ENCODE peak calls at places on chromosomes 16 and 17, in nine cellular contexts. V, O, N, I, Z, G, H, X and M are unnamed samples.

GRCh38 chr16:70695351-70696070 is 9.7 kb upstream of the MTSS2 start:
- DNase-seq in Z (no peak), G (no peak), O (peak), H (peak), N (no peak), X (no peak), V (peak), I (peak), M (no peak)

GRCh38 chr17:56777859-56778258 is 55.9 kb downstream of the C17orf67 start:
- DNase-seq in O (no peak), Z (no peak), I (no peak), G (no peak), V (no peak), X (peak), N (no peak), H (no peak), M (no peak)

GRCh38 chr17:72901098-72901497 is 191.4 kb downstream of the SLC39A11 start:
- DNase-seq in G (no peak), X (no peak), Z (no peak), V (no peak), O (no peak), N (no peak), H (no peak), I (no peak), M (no peak)

GRCh38 chr16:71214771-71215381 is 15.6 kb downstream of the HYDIN start:
- DNase-seq in X (no peak), O (no peak), H (no peak), Z (no peak), G (no peak), I (no peak), N (no peak), V (no peak), M (no peak)

GRCh38 chr17:1267471-1267947 is 2.7 kb upstream of the BHLHA9 start:
- DNase-seq in G (peak), H (no peak), O (no peak), N (no peak), V (no peak), I (no peak), Z (no peak), X (no peak), M (no peak)

GRCh38 chr17:48995332-48995870 is 1.8 kb upstream of the IGF2BP1 start:
- DNase-seq in X (no peak), I (no peak), G (peak), Z (no peak), N (no peak), V (no peak), O (no peak), H (no peak), M (no peak)

GRCh38 chr17:69357701-69358100 is 30.8 kb upstream of the ABCA5 start:
- DNase-seq in X (no peak), I (no peak), V (no peak), O (no peak), Z (no peak), G (no peak), H (no peak), N (no peak), M (no peak)

GRCh38 chr17:58517378-58517927 is 3.0 kb upstream of the MTMR4 start:
- DNase-seq in O (no peak), N (no peak), Z (no peak), I (no peak), X (no peak), G (no peak), H (no peak), V (no peak), M (no peak)

GRCh38 chr16:59909262-59909661 is 1175.1 kb upstream of the GOT2 start:
- DNase-seq in H (no peak), I (no peak), V (no peak), O (no peak), Z (no peak), X (no peak), N (no peak), G (no peak), M (no peak)

GRCh38 chr16:23186171-23186570 is 3.6 kb downstream of the SCNN1G start:
- DNase-seq in O (no peak), G (peak), X (no peak), Z (no peak), V (no peak), H (no peak), I (no peak), N (no peak), M (no peak)

GRCh38 chr17:67753026-67753425 is 35.3 kb downstream of the NOL11 start:
- DNase-seq in N (no peak), H (no peak), G (peak), V (no peak), O (no peak), I (no peak), X (no peak), Z (no peak), M (no peak)

GRCh38 chr16:23424292-23424958 is 28.6 kb downstream of the COG7 start:
- DNase-seq in H (no peak), Z (no peak), I (no peak), N (peak), O (no peak), X (peak), V (no peak), G (no peak), M (no peak)

GRCh38 chr16:19765860-19766553 is 47.9 kb downstream of the IQCK start:
- DNase-seq in X (no peak), N (no peak), I (no peak), O (peak), G (no peak), Z (no peak), V (no peak), H (no peak), M (no peak)

GRCh38 chr17:80909635-80910034 is 82.0 kb upstream of the CHMP6 start:
- DNase-seq in H (no peak), I (no peak), Z (no peak), V (no peak), X (no peak), N (no peak), O (no peak), G (no peak), M (no peak)

GRCh38 chr16:23700509-23700908 is 12.5 kb downstream of the ERN2 start:
- DNase-seq in O (no peak), N (no peak), V (no peak), I (no peak), G (peak), X (no peak), H (no peak), Z (no peak), M (no peak)

GRCh38 chr16:22291860-22292692 is 5.1 kb upstream of the POLR3E start:
- DNase-seq in N (no peak), G (no peak), O (no peak), I (no peak), H (no peak), V (no peak), Z (peak), X (peak), M (no peak)

GRCh38 chr16:55439101-55439690 is 39.8 kb upstream of the MMP2 start:
- DNase-seq in G (no peak), H (no peak), I (no peak), X (no peak), V (no peak), N (no peak), Z (no peak), O (no peak), M (peak)

GRCh38 chr17:45869676-45870341 is 24.5 kb upstream of the MAPT start:
- DNase-seq in V (no peak), H (no peak), N (no peak), Z (no peak), O (no peak), G (no peak), I (no peak), X (peak), M (no peak)

GRCh38 chr17:64354824-64355535 is 35.7 kb downstream of the PECAM1 start:
- DNase-seq in O (no peak), V (no peak), I (no peak), G (no peak), H (no peak), N (no peak), X (peak), Z (no peak), M (no peak)

GRCh38 chr17:57597531-57598453 is 147.3 kb downstream of the CCDC182 start:
- DNase-seq in O (peak), V (peak), Z (no peak), H (peak), I (peak), G (peak), N (peak), X (peak), M (peak)

GRCh38 chr17:72967963-72968585 is 124.4 kb downstream of the SLC39A11 start:
- DNase-seq in O (no peak), G (no peak), H (no peak), X (peak), N (no peak), I (no peak), V (no peak), Z (no peak), M (no peak)

GRCh38 chr17:44348234-44348987 is 3.3 kb downstream of the GRN start:
- DNase-seq in G (no peak), I (no peak), N (peak), Z (no peak), O (peak), X (peak), H (no peak), V (peak), M (no peak)

GRCh38 chr17:14926526-14927122 is 338.5 kb downstream of the PMP22 start:
- DNase-seq in H (peak), X (peak), O (peak), V (peak), N (peak), Z (peak), I (peak), G (peak), M (no peak)

GRCh38 chr17:47276868-47277267 is 23.2 kb downstream of the ITGB3 start:
- DNase-seq in Z (no peak), N (peak), X (peak), V (peak), O (peak), G (peak), I (no peak), H (no peak), M (peak)

GRCh38 chr17:28698253-28698941 is 13.3 kb downstream of the PROCA1 start:
- DNase-seq in Z (no peak), O (no peak), I (no peak), N (peak), G (no peak), V (peak), X (no peak), H (no peak), M (no peak)

GRCh38 chr17:44221072-44221861 is 1.8 kb upstream of the UBTF start:
- DNase-seq in I (peak), O (peak), N (peak), H (peak), Z (no peak), G (peak), V (peak), X (peak), M (no peak)

GRCh38 chr16:19497181-19497580 is 24.7 kb downstream of the GDE1 start:
- DNase-seq in G (no peak), O (no peak), N (no peak), V (no peak), I (no peak), Z (no peak), H (no peak), X (no peak), M (no peak)

GRCh38 chr17:4533522-4534502 is 21.4 kb downstream of the MYBBP1A start:
- DNase-seq in X (no peak), O (peak), I (no peak), G (no peak), N (no peak), V (no peak), H (no peak), Z (no peak), M (no peak)

GRCh38 chr17:79630821-79631639 is 20.2 kb upstream of the RBFOX3 start:
- DNase-seq in G (peak), O (no peak), N (peak), I (no peak), Z (no peak), H (no peak), X (no peak), V (no peak), M (no peak)

GRCh38 chr16:88922114-88922825 is 54.7 kb downstream of the CBFA2T3 start:
- DNase-seq in O (peak), N (peak), G (peak), Z (peak), H (no peak), X (peak), I (no peak), V (no peak), M (no peak)

GRCh38 chr17:81923302-81924260 is 4.0 kb downstream of the MAFG start:
- DNase-seq in Z (peak), V (peak), N (peak), O (peak), G (peak), H (no peak), X (peak), I (no peak), M (peak)

GRCh38 chr17:49723423-49723822 is 15.7 kb upstream of the SLC35B1 start:
- DNase-seq in N (peak), Z (no peak), O (peak), I (no peak), G (no peak), X (no peak), H (no peak), V (no peak), M (no peak)

GRCh38 chr17:81115219-81115618 is 50.1 kb upstream of the PVALEF start:
- DNase-seq in O (no peak), I (no peak), N (no peak), V (no peak), Z (no peak), X (no peak), G (no peak), H (no peak), M (no peak)